ENCODE peak calls at places on chromosomes 3 and 15, in nine cellular contexts. F is mesendoderm; Q is epithelial cell of proximal tubule; P is upper lobe of right lung; D is CD4-positive, alpha-beta memory T cell; Y is uterus; K is body of pancreas; Z is psoas muscle; L is HFF-Myc. C is an unnamed sample.

GRCh38 chr3:15467227-15468181 is 40.1 kb downstream of the EAF1 start:
- DNase-seq in F (no peak), Q (no peak), P (no peak), D (no peak), Y (no peak), K (no peak), Z (peak), L (no peak), C (no peak)

GRCh38 chr3:194281306-194281705 is 69.8 kb downstream of the CPN2 start:
- DNase-seq in F (no peak), Q (no peak), P (peak), D (no peak), Y (peak), K (no peak), Z (peak), L (no peak), C (no peak)

GRCh38 chr15:76059320-76060097 is at the start of gene TMEM266:
- DNase-seq in F (peak), Q (no peak), P (peak), D (peak), Y (peak), K (peak), Z (peak), L (no peak), C (no peak)

GRCh38 chr3:51031666-51032065 is 353.4 kb upstream of the MANF start:
- DNase-seq in F (no peak), Q (no peak), P (no peak), D (no peak), Y (no peak), K (no peak), Z (no peak), L (no peak), C (no peak)

GRCh38 chr3:152835311-152836102 is 576 bp downstream of the P2RY1 start:
- DNase-seq in F (peak), Q (no peak), P (peak), D (no peak), Y (peak), K (peak), Z (peak), L (no peak), C (no peak)

GRCh38 chr3:59251899-59252298 is 202.1 kb upstream of the CFAP20DC start:
- DNase-seq in F (no peak), Q (no peak), P (no peak), D (no peak), Y (no peak), K (no peak), Z (no peak), L (no peak), C (no peak)

GRCh38 chr3:20140881-20141280 is 45.1 kb downstream of the SGO1 start:
- DNase-seq in F (no peak), Q (no peak), P (no peak), D (no peak), Y (no peak), K (no peak), Z (no peak), L (no peak), C (no peak)

GRCh38 chr3:65436580-65436979 is 602.1 kb downstream of the MAGI1 start:
- DNase-seq in F (peak), Q (no peak), P (no peak), D (no peak), Y (no peak), K (no peak), Z (no peak), L (no peak), C (no peak)

GRCh38 chr3:99365396-99365795 is 273.0 kb upstream of the COL8A1 start:
- DNase-seq in F (no peak), Q (no peak), P (no peak), D (no peak), Y (no peak), K (no peak), Z (no peak), L (no peak), C (no peak)

GRCh38 chr3:124410471-124410870 is 319.8 kb upstream of the UMPS start:
- DNase-seq in F (no peak), Q (peak), P (no peak), D (no peak), Y (no peak), K (no peak), Z (no peak), L (no peak), C (no peak)

GRCh38 chr3:100102757-100103156 is 11.5 kb downstream of the FILIP1L start:
- DNase-seq in F (no peak), Q (no peak), P (no peak), D (no peak), Y (no peak), K (no peak), Z (no peak), L (no peak), C (no peak)

GRCh38 chr3:16513141-16514020 is at the start of gene RFTN1:
- DNase-seq in F (peak), Q (no peak), P (peak), D (peak), Y (peak), K (peak), Z (peak), L (no peak), C (peak)

GRCh38 chr3:194250104-194251002 is 100.8 kb downstream of the CPN2 start:
- DNase-seq in F (no peak), Q (no peak), P (no peak), D (no peak), Y (peak), K (peak), Z (peak), L (peak), C (no peak)

GRCh38 chr3:62686916-62687315 is 188.3 kb downstream of the CADPS start:
- DNase-seq in F (no peak), Q (no peak), P (no peak), D (no peak), Y (no peak), K (peak), Z (no peak), L (no peak), C (no peak)

GRCh38 chr3:61908344-61908743 is 347.0 kb downstream of the PTPRG start:
- DNase-seq in F (no peak), Q (no peak), P (no peak), D (no peak), Y (no peak), K (no peak), Z (no peak), L (no peak), C (no peak)

GRCh38 chr15:82040395-82040794 is 5.4 kb downstream of the MEX3B start:
- DNase-seq in F (no peak), Q (no peak), P (no peak), D (no peak), Y (no peak), K (peak), Z (no peak), L (no peak), C (no peak)

GRCh38 chr3:192851821-192852352 is 65.8 kb downstream of the MB21D2 start:
- DNase-seq in F (no peak), Q (peak), P (peak), D (no peak), Y (no peak), K (peak), Z (peak), L (peak), C (no peak)

GRCh38 chr3:148255981-148256969 is 441.4 kb upstream of the AGTR1 start:
- DNase-seq in F (peak), Q (no peak), P (no peak), D (no peak), Y (no peak), K (no peak), Z (no peak), L (no peak), C (no peak)

GRCh38 chr3:71721721-71722157 is 3.5 kb downstream of the EIF4E3 start:
- DNase-seq in F (no peak), Q (no peak), P (no peak), D (peak), Y (no peak), K (no peak), Z (no peak), L (no peak), C (no peak)

GRCh38 chr3:66442254-66443249 is 58.3 kb downstream of the LRIG1 start:
- DNase-seq in F (peak), Q (no peak), P (peak), D (no peak), Y (peak), K (peak), Z (peak), L (peak), C (no peak)

DNA sequence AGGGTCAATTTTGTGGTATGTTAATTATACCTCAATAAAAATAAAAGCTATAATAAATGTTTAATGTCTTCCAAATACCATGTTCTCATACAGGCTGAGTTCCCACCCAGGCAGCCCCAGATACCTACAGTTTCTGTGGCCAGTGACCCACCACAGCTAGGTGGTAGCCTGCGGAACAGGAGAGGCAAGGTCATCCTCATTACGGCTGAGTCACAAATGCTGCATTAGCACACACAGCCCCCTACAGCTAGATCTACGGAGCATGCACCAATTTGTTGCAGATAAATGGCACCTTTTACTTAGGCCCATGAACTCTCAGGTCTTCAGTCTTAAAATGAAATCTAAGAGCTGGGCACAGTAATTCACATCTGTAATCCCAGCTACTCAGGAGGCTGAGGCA is 5.1 kb downstream of the SPATA12 start:
- DNase-seq in F (peak), Q (no peak), P (no peak), D (no peak), Y (no peak), K (no peak), Z (no peak), L (no peak), C (no peak)
- H3K4me3 ChIP-seq in F (no peak), Q (no peak), P (no peak), D (no peak), Y (no peak), K (no peak), Z (no peak), L (no peak), C (no peak)

GRCh38 chr3:5026046-5026362 is 46.8 kb downstream of the BHLHE40 start:
- DNase-seq in F (no peak), Q (no peak), P (no peak), D (no peak), Y (no peak), K (no peak), Z (no peak), L (no peak), C (no peak)

GRCh38 chr3:5029715-5030114 is 50.5 kb downstream of the BHLHE40 start:
- DNase-seq in F (no peak), Q (no peak), P (no peak), D (no peak), Y (no peak), K (no peak), Z (no peak), L (no peak), C (no peak)

GRCh38 chr3:5032844-5033243 is 53.6 kb downstream of the BHLHE40 start:
- DNase-seq in F (no peak), Q (no peak), P (no peak), D (no peak), Y (no peak), K (no peak), Z (no peak), L (no peak), C (no peak)

GRCh38 chr3:5035113-5035512 is 55.9 kb downstream of the BHLHE40 start:
- DNase-seq in F (no peak), Q (no peak), P (no peak), D (no peak), Y (no peak), K (no peak), Z (no peak), L (no peak), C (no peak)

GRCh38 chr3:5030152-5030551 is 50.9 kb downstream of the BHLHE40 start:
- DNase-seq in F (no peak), Q (no peak), P (no peak), D (no peak), Y (no peak), K (no peak), Z (no peak), L (no peak), C (no peak)
- H3K4me3 ChIP-seq in F (no peak), Q (no peak), P (no peak), D (no peak), Y (no peak), K (no peak), Z (no peak), L (no peak), C (no peak)

DNA sequence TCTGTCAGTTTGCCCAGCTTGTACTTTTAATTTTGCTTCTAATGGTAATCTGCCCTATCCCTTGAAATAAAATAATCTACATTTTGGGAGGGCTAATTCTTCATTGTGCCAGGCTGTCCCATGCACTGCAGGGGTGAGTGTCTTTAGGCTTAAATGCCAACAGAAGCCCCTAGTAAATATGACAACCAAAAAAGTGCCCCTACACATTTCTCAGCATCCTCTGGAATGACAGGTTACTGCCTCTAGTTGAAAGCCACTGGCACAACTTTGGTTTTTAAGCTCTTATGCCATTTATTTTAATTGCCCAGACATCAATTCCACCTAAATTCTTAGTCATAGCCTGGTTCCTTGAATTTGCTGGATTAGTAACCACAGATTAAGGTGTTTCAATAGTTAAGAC is 3.4 kb downstream of the EPM2AIP1 start:
- DNase-seq in F (no peak), Q (no peak), P (no peak), D (no peak), Y (no peak), K (no peak), Z (no peak), L (no peak), C (no peak)
- H3K4me3 ChIP-seq in F (no peak), Q (no peak), P (peak), D (no peak), Y (no peak), K (no peak), Z (peak), L (peak), C (peak)

GRCh38 chr15:41882689-41883483 is 11.0 kb downstream of the SPTBN5 start:
- DNase-seq in F (no peak), Q (no peak), P (no peak), D (no peak), Y (no peak), K (peak), Z (no peak), L (no peak), C (no peak)

GRCh38 chr15:41881086-41881485 is 12.8 kb downstream of the SPTBN5 start:
- DNase-seq in F (no peak), Q (no peak), P (no peak), D (no peak), Y (no peak), K (no peak), Z (no peak), L (no peak), C (no peak)

GRCh38 chr15:41881550-41881924 is 12.3 kb downstream of the SPTBN5 start:
- DNase-seq in F (no peak), Q (no peak), P (no peak), D (no peak), Y (no peak), K (no peak), Z (no peak), L (no peak), C (no peak)

GRCh38 chr15:41883484-41883825 is 10.4 kb downstream of the SPTBN5 start:
- DNase-seq in F (no peak), Q (no peak), P (no peak), D (no peak), Y (no peak), K (no peak), Z (no peak), L (no peak), C (no peak)

GRCh38 chr15:41881925-41882688 is 11.7 kb downstream of the SPTBN5 start:
- DNase-seq in F (peak), Q (no peak), P (no peak), D (no peak), Y (no peak), K (peak), Z (no peak), L (no peak), C (no peak)
- H3K4me3 ChIP-seq in F (no peak), Q (peak), P (peak), D (no peak), Y (peak), K (no peak), Z (peak), L (no peak), C (no peak)

C was measured in naive thymus-derived CD4-positive, alpha-beta T cell.